ENCODE peak calls at places on chromosomes 6 and 20, in six cellular contexts. M, W, R, X, V and F are unnamed samples.

GRCh38 chr6:108163267-108163643 is 2.6 kb upstream of the NR2E1 start:
- DNase-seq in M (no peak), W (no peak), R (no peak), X (peak), V (no peak), F (no peak)

GRCh38 chr6:29954272-29954671 is 11.9 kb downstream of the HLA-A start:
- DNase-seq in M (no peak), W (no peak), R (no peak), X (no peak), V (no peak), F (no peak)

GRCh38 chr6:39188101-39188455 is 41.2 kb downstream of the KCNK5 start:
- DNase-seq in M (no peak), W (no peak), R (no peak), X (no peak), V (no peak), F (no peak)

GRCh38 chr6:159701413-159701999 is 8.5 kb upstream of the SOD2 start:
- DNase-seq in M (no peak), W (no peak), R (no peak), X (peak), V (no peak), F (peak)

GRCh38 chr6:150684161-150684560 is 84.5 kb downstream of the PLEKHG1 start:
- DNase-seq in M (no peak), W (no peak), R (no peak), X (no peak), V (no peak), F (no peak)

GRCh38 chr20:37344506-37345338 is 1.2 kb upstream of the SRC start:
- DNase-seq in M (no peak), W (peak), R (no peak), X (peak), V (no peak), F (no peak)

GRCh38 chr6:5764401-5764955 is 242.2 kb downstream of the NRN1 start:
- DNase-seq in M (peak), W (no peak), R (no peak), X (no peak), V (peak), F (peak)

GRCh38 chr6:115545410-115545986 is 515.2 kb downstream of the FRK start:
- DNase-seq in M (no peak), W (peak), R (no peak), X (no peak), V (peak), F (no peak)

GRCh38 chr6:142074516-142074915 is 58.2 kb upstream of the GJE1 start:
- DNase-seq in M (no peak), W (no peak), R (no peak), X (no peak), V (no peak), F (no peak)

GRCh38 chr6:13872681-13873080 is 52.1 kb upstream of the RNF182 start:
- DNase-seq in M (no peak), W (no peak), R (no peak), X (no peak), V (no peak), F (no peak)

GRCh38 chr6:71419954-71420692 is 131.5 kb downstream of the OGFRL1 start:
- DNase-seq in M (no peak), W (peak), R (no peak), X (no peak), V (peak), F (no peak)

GRCh38 chr6:162088091-162088490 is 639.5 kb downstream of the PRKN start:
- DNase-seq in M (no peak), W (no peak), R (no peak), X (no peak), V (no peak), F (no peak)